ENCODE peak calls at places on chromosomes 1 and 21, in seven cellular contexts. Y is NT2/D1, U is mucosa of descending colon, P is upper lobe of right lung, F is uterus, O is stomach, I is HCT116. V is an unnamed sample.

GRCh38 chr1:75725861-75726361 is 1.4 kb downstream of the ACADM start:
- DNase-seq in Y (no peak), U (peak; percentile 75), P (no peak), F (no peak), O (peak; percentile 59), I (no peak), V (no peak)

GRCh38 chr1:14115976-14116375 is 416.0 kb downstream of the PRDM2 start:
- DNase-seq in Y (no peak), U (no peak), P (no peak), F (no peak), O (no peak), I (no peak), V (no peak)

GRCh38 chr21:25827513-25827912 is 92.7 kb downstream of the GABPA start:
- DNase-seq in Y (no peak), U (no peak), P (no peak), F (no peak), O (no peak), I (no peak), V (no peak)

GRCh38 chr1:235882816-235883215 is 16.1 kb upstream of the LYST start:
- DNase-seq in Y (no peak), U (no peak), P (no peak), F (no peak), O (no peak), I (no peak), V (no peak)

GRCh38 chr1:186082235-186082937 is 292.7 kb downstream of the TPR start:
- DNase-seq in Y (no peak), U (peak; percentile 72), P (peak; percentile 63), F (peak; percentile 32), O (peak; percentile 67), I (peak; percentile 35), V (peak; percentile 97)

GRCh38 chr1:107804134-107804533 is 160.8 kb downstream of the VAV3 start:
- DNase-seq in Y (no peak), U (no peak), P (no peak), F (no peak), O (no peak), I (no peak), V (no peak)

GRCh38 chr1:99590578-99591209 is 55.2 kb upstream of the PALMD start:
- DNase-seq in Y (no peak), U (peak; percentile 14), P (no peak), F (peak; percentile 25), O (no peak), I (no peak), V (no peak)

GRCh38 chr1:157095551-157095950 is 4.1 kb downstream of the ETV3L start:
- DNase-seq in Y (no peak), U (no peak), P (peak; percentile 31), F (no peak), O (no peak), I (no peak), V (no peak)

GRCh38 chr1:7046314-7046713 is 261.1 kb downstream of the CAMTA1 start:
- DNase-seq in Y (no peak), U (peak; percentile 33), P (no peak), F (no peak), O (peak; percentile 30), I (no peak), V (peak; percentile 29)

GRCh38 chr1:175715791-175716190 is 27.6 kb downstream of the TNR start:
- DNase-seq in Y (no peak), U (no peak), P (no peak), F (no peak), O (no peak), I (no peak), V (no peak)

GRCh38 chr1:246579818-246580217 is 13.6 kb downstream of the CNST start:
- DNase-seq in Y (no peak), U (no peak), P (no peak), F (no peak), O (no peak), I (no peak), V (no peak)

GRCh38 chr21:13937236-13937635 is 273.5 kb downstream of the LIPI start:
- DNase-seq in Y (no peak), U (no peak), P (peak; percentile 47), F (no peak), O (no peak), I (no peak), V (no peak)

GRCh38 chr1:30325999-30326398 is 397.4 kb downstream of the MATN1 start:
- DNase-seq in Y (no peak), U (no peak), P (no peak), F (no peak), O (peak; percentile 11), I (no peak), V (no peak)
- H3K4me3 ChIP-seq in Y (no peak overlapping the region), U (no peak overlapping the region), P (no peak overlapping the region), F (no peak overlapping the region), O (no peak overlapping the region), I (no peak overlapping the region), V (no peak overlapping the region)

DNA sequence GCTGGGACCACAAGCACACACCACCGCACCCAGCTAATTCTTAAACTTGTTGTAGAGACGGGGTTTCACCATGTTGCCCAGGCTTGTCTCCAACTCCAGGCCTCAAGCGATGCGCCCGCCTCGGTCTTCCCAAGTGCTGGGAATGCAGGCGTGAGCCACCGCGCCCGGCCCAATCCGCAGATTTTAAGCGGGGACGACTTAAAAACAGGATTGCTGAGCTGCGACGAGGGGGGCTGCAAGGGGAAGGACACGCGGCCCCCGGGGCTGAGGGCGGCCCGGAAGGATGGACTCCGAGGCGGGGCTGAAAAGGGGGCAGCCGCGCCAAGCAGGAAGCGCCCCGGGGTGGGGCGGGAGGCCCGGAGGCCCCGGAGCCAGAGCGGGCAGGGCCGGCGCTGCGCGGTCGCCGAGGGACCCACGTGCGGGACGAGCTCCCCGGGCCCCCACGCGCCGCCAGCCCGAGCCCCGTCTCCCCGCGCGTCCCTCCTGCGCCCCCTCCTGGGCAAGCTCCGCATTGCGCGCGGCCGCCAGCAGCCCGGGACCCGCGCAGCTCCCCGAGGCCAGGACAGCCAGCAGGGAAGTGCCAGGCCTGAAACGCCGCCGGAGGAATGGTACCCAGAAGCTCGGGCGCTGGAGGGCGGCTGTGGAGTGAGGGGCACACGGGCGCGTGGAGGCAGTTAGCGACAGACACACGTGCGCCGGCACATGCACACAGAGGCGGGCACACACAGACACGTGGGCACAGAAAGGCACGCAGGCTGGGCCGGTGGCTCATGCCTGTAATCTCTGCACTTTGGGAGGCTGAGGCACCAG is 5.5 kb upstream of the PRKCZ start:
- DNase-seq in Y (no peak), U (peak; percentile 88), P (peak; percentile 87), F (peak; percentile 24), O (peak; percentile 79), I (no peak), V (peak; percentile 93)
- H3K4me3 ChIP-seq in Y (no peak overlapping the region), U (no peak overlapping the region), P (peak overlapping the region; percentile 29), F (no peak overlapping the region), O (peak overlapping the region; percentile 28), I (no peak overlapping the region), V (no peak overlapping the region)

GRCh38 chr1:53063744-53064515 is 1.9 kb downstream of the PODN start:
- DNase-seq in Y (no peak), U (no peak), P (no peak), F (no peak), O (no peak), I (no peak), V (peak; percentile 12)

GRCh38 chr1:53062731-53063591 is 948 bp downstream of the PODN start:
- DNase-seq in Y (no peak), U (no peak), P (peak; percentile 59), F (no peak), O (no peak), I (no peak), V (peak; percentile 12)

GRCh38 chr1:53060580-53060979 is 1.4 kb upstream of the PODN start:
- DNase-seq in Y (no peak), U (no peak), P (no peak), F (peak; percentile 77), O (no peak), I (no peak), V (peak; percentile 79)

GRCh38 chr1:53061859-53062714 is at the start of gene PODN:
- DNase-seq in Y (no peak), U (no peak), P (peak; percentile 70), F (peak; percentile 63), O (no peak), I (no peak), V (peak; percentile 88)

DNA sequence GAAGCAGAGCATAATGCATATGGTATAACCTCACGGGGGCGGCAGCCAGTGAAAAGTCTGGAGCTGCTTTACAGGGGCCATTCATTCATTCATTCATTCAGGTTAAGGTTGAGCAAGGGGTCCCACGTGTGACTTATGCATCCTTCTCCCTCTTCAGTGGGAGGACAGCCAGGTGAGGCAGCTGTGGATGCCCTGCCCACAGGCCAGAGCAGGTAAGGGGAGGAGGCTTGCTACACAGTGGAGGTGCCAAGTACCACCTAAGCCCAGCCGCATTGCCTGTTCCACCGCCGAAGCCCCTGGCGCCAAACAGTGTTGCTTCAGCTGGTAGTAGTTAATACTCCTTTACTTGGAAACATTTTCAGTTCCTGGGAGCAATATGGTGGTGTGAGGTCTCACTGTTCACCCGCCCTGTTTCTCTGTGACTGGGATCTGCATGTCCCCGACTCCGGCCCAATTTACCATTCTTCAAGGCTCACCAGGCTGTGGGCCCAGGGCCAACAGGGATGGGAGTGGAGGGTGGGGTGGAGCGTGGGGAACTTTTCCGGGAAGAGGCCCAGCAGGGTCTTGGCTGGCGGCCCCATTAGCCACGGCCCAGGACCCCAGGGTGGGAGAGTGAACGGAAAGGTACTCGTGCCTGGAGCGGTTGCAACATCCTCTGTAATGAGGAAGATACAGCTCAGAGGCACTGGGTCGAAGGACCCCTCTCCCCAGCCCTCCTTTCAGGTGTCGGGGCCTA is 722 bp upstream of the PODN start:
- DNase-seq in Y (no peak), U (no peak), P (peak; percentile 66), F (peak; percentile 57), O (no peak), I (no peak), V (peak; percentile 54)
- H3K4me3 ChIP-seq in Y (peak overlapping the region; percentile 41), U (no peak overlapping the region), P (peak overlapping the region; percentile 57), F (peak overlapping the region; percentile 90), O (peak overlapping the region; percentile 79), I (no peak overlapping the region), V (peak overlapping the region; percentile 28)

GRCh38 chr1:2174348-2175054 is 20.1 kb downstream of the FAAP20 start:
- DNase-seq in Y (no peak), U (peak; percentile 69), P (no peak), F (peak; percentile 65), O (peak; percentile 48), I (peak; percentile 28), V (no peak)
- H3K4me3 ChIP-seq in Y (no peak overlapping the region), U (no peak overlapping the region), P (peak overlapping the region; percentile 19), F (peak overlapping the region; percentile 35), O (peak overlapping the region; percentile 39), I (no peak overlapping the region), V (no peak overlapping the region)